ENCODE peak calls at places on chromosomes 2 and 18, in six cellular contexts. One of them, this sample, is unnamed.

GRCh38 chr2:236899945-236900640 is 185.6 kb upstream of the COPS8 start:
- DNase-seq in fibroblast of lung: no peak
- DNase-seq in brain microvascular endothelial cell: no peak
- DNase-seq in pancreas: no peak
- DNase-seq in naive B cell: no peak
- DNase-seq in stimulated activated effector memory CD8-positive, alpha-beta T cell treated with anti-CD3 and anti-CD28 coated beads, Interleukin-12 subunit alpha, Interleukin-12 subunit beta, amount 100 ng/mL, for 72 hours: peak; percentile 23
- DNase-seq in this sample: no peak

GRCh38 chr2:47509250-47509649 is 106.3 kb downstream of the MSH2 start:
- DNase-seq in fibroblast of lung: peak; percentile 12
- DNase-seq in pancreas: no peak
- DNase-seq in naive B cell: no peak
- DNase-seq in brain microvascular endothelial cell: no peak
- DNase-seq in stimulated activated effector memory CD8-positive, alpha-beta T cell treated with anti-CD3 and anti-CD28 coated beads, Interleukin-12 subunit alpha, Interleukin-12 subunit beta, amount 100 ng/mL, for 72 hours: no peak
- DNase-seq in this sample: no peak

GRCh38 chr2:174699993-174700766 is 64.1 kb downstream of the CHRNA1 start:
- DNase-seq in brain microvascular endothelial cell: no peak
- DNase-seq in naive B cell: peak; percentile 37
- DNase-seq in pancreas: no peak
- DNase-seq in stimulated activated effector memory CD8-positive, alpha-beta T cell treated with anti-CD3 and anti-CD28 coated beads, Interleukin-12 subunit alpha, Interleukin-12 subunit beta, amount 100 ng/mL, for 72 hours: no peak
- DNase-seq in fibroblast of lung: peak; percentile 37
- DNase-seq in this sample: peak; percentile 59

GRCh38 chr18:26547302-26548143 is 830 bp downstream of the KCTD1 start:
- DNase-seq in stimulated activated effector memory CD8-positive, alpha-beta T cell treated with anti-CD3 and anti-CD28 coated beads, Interleukin-12 subunit alpha, Interleukin-12 subunit beta, amount 100 ng/mL, for 72 hours: peak; percentile 64
- DNase-seq in brain microvascular endothelial cell: peak; percentile 65
- DNase-seq in naive B cell: peak; percentile 16
- DNase-seq in pancreas: peak; percentile 70
- DNase-seq in fibroblast of lung: peak; percentile 92
- DNase-seq in this sample: no peak

GRCh38 chr2:161975813-161976160 is 98.2 kb downstream of the DPP4 start:
- DNase-seq in pancreas: no peak
- DNase-seq in fibroblast of lung: no peak
- DNase-seq in brain microvascular endothelial cell: no peak
- DNase-seq in naive B cell: no peak
- DNase-seq in stimulated activated effector memory CD8-positive, alpha-beta T cell treated with anti-CD3 and anti-CD28 coated beads, Interleukin-12 subunit alpha, Interleukin-12 subunit beta, amount 100 ng/mL, for 72 hours: no peak
- DNase-seq in this sample: no peak

GRCh38 chr2:38074775-38075435 is 1.0 kb downstream of the CYP1B1 start:
- DNase-seq in pancreas: peak; percentile 20
- DNase-seq in stimulated activated effector memory CD8-positive, alpha-beta T cell treated with anti-CD3 and anti-CD28 coated beads, Interleukin-12 subunit alpha, Interleukin-12 subunit beta, amount 100 ng/mL, for 72 hours: peak; percentile 61
- DNase-seq in naive B cell: no peak
- DNase-seq in brain microvascular endothelial cell: no peak
- DNase-seq in fibroblast of lung: peak; percentile 73
- DNase-seq in this sample: no peak

GRCh38 chr18:2302628-2303516 is 268.4 kb downstream of the METTL4 start:
- DNase-seq in pancreas: no peak
- DNase-seq in fibroblast of lung: peak; percentile 77
- DNase-seq in naive B cell: no peak
- DNase-seq in brain microvascular endothelial cell: no peak
- DNase-seq in stimulated activated effector memory CD8-positive, alpha-beta T cell treated with anti-CD3 and anti-CD28 coated beads, Interleukin-12 subunit alpha, Interleukin-12 subunit beta, amount 100 ng/mL, for 72 hours: no peak
- DNase-seq in this sample: peak; percentile 70

GRCh38 chr18:13658444-13659204 is 67.7 kb downstream of the FAM210A start:
- DNase-seq in naive B cell: no peak
- DNase-seq in stimulated activated effector memory CD8-positive, alpha-beta T cell treated with anti-CD3 and anti-CD28 coated beads, Interleukin-12 subunit alpha, Interleukin-12 subunit beta, amount 100 ng/mL, for 72 hours: no peak
- DNase-seq in pancreas: no peak
- DNase-seq in fibroblast of lung: no peak
- DNase-seq in brain microvascular endothelial cell: no peak
- DNase-seq in this sample: no peak

GRCh38 chr2:175111200-175111657 is 56.8 kb downstream of the ATF2 start:
- DNase-seq in pancreas: no peak
- DNase-seq in stimulated activated effector memory CD8-positive, alpha-beta T cell treated with anti-CD3 and anti-CD28 coated beads, Interleukin-12 subunit alpha, Interleukin-12 subunit beta, amount 100 ng/mL, for 72 hours: no peak
- DNase-seq in brain microvascular endothelial cell: no peak
- DNase-seq in fibroblast of lung: peak; percentile 39
- DNase-seq in naive B cell: peak; percentile 30
- DNase-seq in this sample: peak; percentile 47

This sample was measured in HCEC 1CT.